ENCODE peak calls at places on chromosomes 11 and 22, in four cellular contexts. S is mesenchymal stem cell, Q is IMR-90, M is neuronal stem cell. C is an unnamed sample. For H3K4me1, the result is how much of the 10 kb centered on the place peaks cover.

GRCh38 chr11:86991341-86991740 is 36.1 kb upstream of the FZD4 start:
- DNase-seq in S (no peak), Q (no peak), M (no peak), C (no peak)

GRCh38 chr11:114317738-114318137 is 21.5 kb downstream of the NNMT start:
- DNase-seq in S (peak), Q (peak), M (peak), C (peak)

GRCh38 chr11:121494355-121495099 is 41.8 kb upstream of the SORL1-AS1 start:
- DNase-seq in S (no peak), Q (no peak), M (no peak), C (peak)

GRCh38 chr11:6572215-6572614 is 31.2 kb downstream of the RRP8 start:
- DNase-seq in S (peak), Q (peak), M (no peak), C (no peak)

GRCh38 chr11:28697920-28698827 is 590.0 kb downstream of the METTL15 start:
- DNase-seq in S (peak), Q (peak), M (peak), C (peak)

GRCh38 chr11:72869845-72870244 is 55.6 kb downstream of the ATG16L2 start:
- DNase-seq in S (no peak), Q (no peak), M (no peak), C (no peak)

GRCh38 chr22:36144886-36145541 is 15.5 kb downstream of the APOL3 start:
- DNase-seq in S (peak), Q (peak), M (peak), C (peak)

GRCh38 chr11:47904048-47904447 is 55.9 kb upstream of the NUP160 start:
- DNase-seq in S (peak), Q (peak), M (no peak), C (no peak)

GRCh38 chr11:77821349-77821851 is 456 bp downstream of the AAMDC start:
- DNase-seq in S (peak), Q (peak), M (no peak), C (no peak)

GRCh38 chr11:100632970-100633452 is 54.1 kb upstream of the ARHGAP42 start:
- DNase-seq in S (peak), Q (peak), M (no peak), C (no peak)

GRCh38 chr11:103091024-103091423 is 936 bp downstream of the DCUN1D5 start:
- DNase-seq in S (peak), Q (peak), M (peak), C (peak)

GRCh38 chr11:115679945-115680344 is 175.7 kb upstream of the CADM1 start:
- DNase-seq in S (no peak), Q (no peak), M (no peak), C (no peak)

GRCh38 chr11:18721576-18722292 is 4.3 kb downstream of the IGSF22 start:
- DNase-seq in S (peak), Q (peak), M (peak), C (peak)

GRCh38 chr11:133947298-133947905 is 9.4 kb downstream of the IGSF9B start:
- DNase-seq in S (peak), Q (peak), M (peak), C (peak)

GRCh38 chr11:74019104-74019738 is 10.3 kb upstream of the UCP3 start:
- DNase-seq in S (peak), Q (no peak), M (no peak), C (no peak)

GRCh38 chr11:70063555-70063954 is 14.6 kb upstream of the ANO1 start:
- DNase-seq in S (no peak), Q (no peak), M (no peak), C (no peak)

GRCh38 chr22:32413715-32414114 is 1.7 kb upstream of the RTCB start:
- DNase-seq in S (peak), Q (peak), M (no peak), C (peak)

GRCh38 chr22:37546436-37547248 is 13.6 kb upstream of the CDC42EP1 start:
- DNase-seq in S (peak), Q (peak), M (no peak), C (peak)

GRCh38 chr11:37313266-37313665 is 715.2 kb upstream of the RAG2 start:
- DNase-seq in S (no peak), Q (no peak), M (no peak), C (no peak)

GRCh38 chr22:29343313-29343805 is 27.9 kb upstream of the RASL10A start:
- DNase-seq in S (no peak), Q (peak), M (no peak), C (no peak)

GRCh38 chr11:110565344-110565684 is 135.6 kb downstream of the FDX1 start:
- DNase-seq in S (peak), Q (peak), M (no peak), C (peak)

GRCh38 chr22:18954333-18954732 is 18.2 kb upstream of the PRODH start:
- DNase-seq in S (peak), Q (peak), M (peak), C (peak)

GRCh38 chr11:19244084-19244483 is 3.3 kb upstream of the E2F8 start:
- DNase-seq in S (no peak), Q (no peak), M (no peak), C (no peak)

GRCh38 chr22:41127447-41127846 is 35.1 kb downstream of the EP300 start:
- DNase-seq in S (no peak), Q (no peak), M (no peak), C (no peak)

GRCh38 chr11:66971483-66971882 is 3.6 kb upstream of the C11orf86 start:
- DNase-seq in S (peak), Q (no peak), M (no peak), C (no peak)
- H3K4me1 ChIP-seq in S (under half), Q (under half), M (under half), C (under half)

DNA sequence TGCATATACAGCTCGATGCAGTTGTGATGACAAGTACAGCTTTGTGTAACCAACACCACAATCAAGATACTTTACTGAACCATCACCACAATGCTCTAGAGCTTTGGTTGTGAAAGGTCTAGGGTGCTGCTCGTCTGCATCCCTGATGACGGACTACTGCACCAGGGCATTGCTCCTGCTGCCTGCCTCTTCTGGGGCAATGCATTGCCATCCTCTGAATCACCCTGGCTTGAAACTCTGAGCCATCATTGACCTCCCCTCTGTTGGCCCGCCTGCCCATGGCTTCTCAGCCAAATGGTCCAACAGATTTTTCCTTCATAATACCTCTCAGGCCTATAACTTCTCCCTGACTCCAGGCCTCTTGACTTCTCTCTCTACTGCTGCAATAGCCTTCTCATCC is 77.4 kb upstream of the CSNK2A3 start:
- DNase-seq in S (no peak), Q (no peak), M (no peak), C (no peak)
- H4K8ac ChIP-seq in S (no peak), Q (no peak), M (no peak), C (no peak)

DNA sequence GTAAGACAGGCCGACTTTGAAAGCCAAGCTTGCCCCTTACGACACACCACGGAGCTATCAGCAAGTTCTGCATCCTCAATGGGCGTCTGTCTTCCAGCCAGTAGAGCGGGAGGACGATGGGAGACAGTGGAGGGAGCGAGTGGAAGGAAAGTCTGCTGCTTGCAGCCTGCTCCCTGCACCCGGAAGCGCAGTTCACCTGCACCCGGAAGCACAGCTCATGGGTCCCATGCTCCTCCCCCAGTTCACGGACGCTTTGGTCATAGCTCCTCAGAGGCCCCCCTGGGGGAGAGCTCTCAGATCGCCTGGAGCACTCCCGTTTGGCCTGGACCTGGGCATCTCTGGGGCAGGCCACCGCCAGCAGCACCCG is 51.3 kb downstream of the FBLN1 start:
- DNase-seq in S (no peak), Q (no peak), M (no peak), C (no peak)
- H3K4me2 ChIP-seq in S (no peak), Q (no peak), M (no peak), C (no peak)

DNA sequence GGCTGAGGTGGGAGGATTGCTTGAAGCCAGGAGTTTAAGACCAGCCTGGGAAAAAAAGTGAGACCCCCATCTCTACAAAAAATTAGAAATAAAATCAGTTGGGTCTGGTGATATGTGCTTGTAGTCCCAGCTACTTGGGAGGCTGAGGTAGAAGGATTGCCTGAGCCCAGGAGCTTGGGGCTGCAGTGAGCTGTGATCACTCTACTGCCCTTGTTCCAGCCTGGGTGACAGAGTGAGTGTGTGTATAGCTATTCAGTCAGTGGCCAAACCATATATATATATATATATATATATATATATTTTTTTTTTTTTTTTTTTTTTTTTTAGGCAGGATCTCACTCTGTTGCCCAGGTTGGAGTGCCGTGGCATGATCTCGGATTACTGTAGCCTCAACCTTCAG is 24.5 kb downstream of the ADM start:
- DNase-seq in S (no peak), Q (no peak), M (no peak), C (no peak)
- H3K4me1 ChIP-seq in S (under half), Q (under half), M (under half), C (under half)

GRCh38 chr11:122645847-122646246 is 9.7 kb upstream of the UBASH3B start:
- DNase-seq in S (no peak), Q (peak), M (no peak), C (no peak)

GRCh38 chr11:122637538-122637937 is 18.0 kb upstream of the UBASH3B start:
- DNase-seq in S (no peak), Q (no peak), M (no peak), C (no peak)

GRCh38 chr11:122642971-122643370 is 12.6 kb upstream of the UBASH3B start:
- DNase-seq in S (peak), Q (peak), M (no peak), C (no peak)

GRCh38 chr11:122646549-122647340 is 8.8 kb upstream of the UBASH3B start:
- DNase-seq in S (peak), Q (peak), M (no peak), C (no peak)

GRCh38 chr11:122642472-122642922 is 13.0 kb upstream of the UBASH3B start:
- DNase-seq in S (peak), Q (peak), M (no peak), C (peak)
- H4K8ac ChIP-seq in S (no peak), Q (peak), M (no peak), C (no peak)

GRCh38 chr22:21941921-21942320 is 10.7 kb downstream of the PPM1F start:
- DNase-seq in S (peak), Q (no peak), M (no peak), C (no peak)

GRCh38 chr22:21942407-21942895 is 10.2 kb downstream of the PPM1F start:
- DNase-seq in S (peak), Q (peak), M (no peak), C (no peak)

GRCh38 chr22:21939392-21940319 is 13.0 kb downstream of the PPM1F start:
- DNase-seq in S (no peak), Q (no peak), M (no peak), C (no peak)

GRCh38 chr22:21938906-21939305 is 13.7 kb downstream of the PPM1F start:
- DNase-seq in S (no peak), Q (no peak), M (no peak), C (no peak)

DNA sequence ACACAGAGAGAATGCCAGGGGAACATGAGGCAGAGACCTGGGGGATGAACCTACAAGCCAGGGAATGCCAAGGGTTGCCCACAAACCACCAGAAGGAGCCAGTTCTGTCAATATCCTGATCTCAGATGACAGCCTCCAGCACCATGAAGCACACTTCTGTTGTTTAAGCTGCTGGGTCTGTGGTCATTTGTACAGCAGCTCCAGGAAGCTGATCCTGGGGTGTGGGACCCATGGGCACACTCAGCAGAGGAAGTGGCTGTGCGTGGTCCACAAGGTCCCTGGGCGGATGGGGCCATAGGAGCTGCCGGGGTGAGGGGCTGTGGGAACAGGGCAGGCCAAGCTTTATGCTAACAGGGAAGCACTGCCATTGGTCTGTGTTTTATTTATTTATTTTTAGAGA is 12.1 kb downstream of the PPM1F start:
- DNase-seq in S (no peak), Q (no peak), M (no peak), C (no peak)
- H3K4me2 ChIP-seq in S (no peak), Q (no peak), M (no peak), C (no peak)

DNA sequence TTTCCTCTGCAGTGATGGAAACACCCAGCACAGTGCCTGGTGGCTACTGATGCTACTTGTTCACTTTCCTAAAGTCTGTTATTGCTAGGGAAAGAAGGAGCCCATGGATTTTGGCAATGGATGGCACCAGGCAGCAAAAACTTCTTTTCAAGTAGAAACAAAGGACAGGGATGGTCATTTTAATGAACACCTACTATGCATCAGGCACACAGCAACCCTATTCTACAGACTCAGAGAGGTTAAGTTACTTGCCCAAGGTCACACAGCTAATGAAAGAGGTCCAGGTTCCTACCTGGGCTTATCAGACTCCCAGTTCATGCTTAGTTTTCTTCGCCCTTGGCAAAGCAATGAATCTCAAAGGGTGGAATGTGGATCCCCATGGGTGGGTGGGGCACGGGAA is 36.9 kb upstream of the CD82 start:
- DNase-seq in S (no peak), Q (no peak), M (no peak), C (no peak)
- H3K4me1 ChIP-seq in S (under half), Q (under half), M (under half), C (under half)

DNA sequence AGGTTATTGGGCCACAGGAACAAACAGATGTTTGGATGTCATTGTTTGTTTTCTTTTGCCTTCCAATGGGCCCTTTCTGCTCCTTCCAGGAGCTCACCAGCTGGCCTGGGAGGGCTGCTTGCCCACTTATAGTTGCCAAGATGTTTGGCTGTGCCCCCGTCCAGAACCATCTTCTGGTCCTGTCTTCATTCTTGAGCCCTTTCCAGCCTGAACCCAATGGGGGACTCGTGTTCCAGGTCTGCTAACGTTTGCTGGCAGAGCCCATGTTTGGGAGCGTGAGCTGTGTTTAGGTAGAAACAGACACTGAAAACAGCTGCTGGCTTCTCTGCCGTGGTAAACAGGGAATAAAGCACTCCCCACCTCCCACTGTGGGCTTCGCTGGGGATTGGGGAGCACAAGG is 83.2 kb upstream of the SYT13 start:
- DNase-seq in S (no peak), Q (no peak), M (no peak), C (no peak)
- H4K8ac ChIP-seq in S (no peak), Q (no peak), M (no peak), C (no peak)

DNA sequence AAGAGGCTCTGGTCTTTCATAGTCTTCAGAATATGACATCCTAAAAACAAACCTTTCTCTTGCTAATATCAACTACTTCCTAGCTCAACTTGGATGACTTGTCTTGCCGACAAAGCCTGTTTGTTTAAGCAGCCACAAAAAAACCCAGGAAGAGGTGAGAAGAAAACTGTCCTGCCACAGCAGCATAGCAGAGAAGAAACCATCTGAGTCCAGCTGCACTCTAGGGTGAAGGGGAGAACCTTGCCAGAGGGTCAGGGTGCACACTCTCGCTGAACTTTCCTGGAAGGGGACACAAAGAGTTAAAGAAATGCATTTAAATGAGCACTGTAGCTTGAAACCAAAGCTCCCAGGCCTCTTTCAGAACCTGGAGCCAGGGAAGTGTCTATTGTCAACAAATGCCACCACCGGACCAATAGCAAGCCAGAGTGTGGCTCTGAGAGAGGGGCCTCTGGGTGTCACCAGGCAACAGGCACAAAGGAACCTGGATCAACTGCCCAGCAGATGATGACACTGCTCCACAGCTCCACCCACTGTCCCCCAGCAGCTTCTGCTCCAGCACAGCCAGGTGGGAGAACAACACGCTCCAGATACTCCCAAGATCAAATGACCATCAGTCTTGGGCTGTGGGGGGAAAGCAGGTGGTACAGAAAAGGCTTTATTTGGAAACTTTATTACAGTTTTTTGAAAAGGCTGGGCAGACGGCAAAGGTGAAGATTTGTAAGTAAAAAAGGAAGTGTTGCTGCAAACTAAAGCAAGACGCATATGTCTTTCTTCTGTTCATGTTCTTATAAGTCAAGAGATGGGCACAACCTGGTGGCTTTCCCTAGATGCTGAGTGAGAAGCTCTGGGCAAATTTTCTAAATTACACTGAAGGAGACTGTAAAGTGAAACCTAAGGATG is 105.7 kb downstream of the RASSF10 start:
- DNase-seq in S (no peak), Q (no peak), M (peak), C (peak)
- H3K4me2 ChIP-seq in S (no peak), Q (no peak), M (no peak), C (no peak)

C was measured in mesendoderm.